ENCODE peak calls at places on chromosomes 3 and 15, in five cellular contexts. O is fibroblast of mammary gland, P is heart left ventricle, A is thoracic aorta, J is HFF-Myc. F is an unnamed sample.

GRCh38 chr3:79367066-79367465 is 400.7 kb downstream of the ROBO1 start:
- DNase-seq in O (peak; percentile 41), P (no peak), A (no peak), J (peak; percentile 4), F (peak; percentile 90)

GRCh38 chr15:64180235-64180824 is 17.5 kb upstream of the PPIB start:
- DNase-seq in O (no peak), P (no peak), A (no peak), J (no peak), F (no peak)

GRCh38 chr3:3499987-3500386 is 299.2 kb upstream of the LRRN1 start:
- DNase-seq in O (no peak), P (no peak), A (no peak), J (no peak), F (no peak)

GRCh38 chr3:158452324-158452723 is 118.7 kb upstream of the MLF1 start:
- DNase-seq in O (peak; percentile 35), P (no peak), A (no peak), J (no peak), F (peak; percentile 11)

GRCh38 chr3:34782876-34783275 is 856.4 kb upstream of the ARPP21 start:
- DNase-seq in O (peak; percentile 19), P (no peak), A (no peak), J (no peak), F (peak; percentile 24)

GRCh38 chr3:24192004-24192403 is 246.9 kb downstream of the NR1D2 start:
- DNase-seq in O (no peak), P (no peak), A (no peak), J (no peak), F (no peak)

GRCh38 chr3:147369671-147370123 is 36.6 kb downstream of the ZIC4 start:
- DNase-seq in O (no peak), P (no peak), A (no peak), J (no peak), F (no peak)

GRCh38 chr15:100020181-100020580 is 286.9 kb upstream of the LYSMD4 start:
- DNase-seq in O (no peak), P (no peak), A (no peak), J (no peak), F (no peak)

GRCh38 chr15:101320501-101321052 is 25.5 kb upstream of the SNRPA1 start:
- DNase-seq in O (peak; percentile 15), P (no peak), A (no peak), J (no peak), F (peak; percentile 71)

GRCh38 chr15:70512772-70513362 is 250.5 kb downstream of the UACA start:
- DNase-seq in O (peak; percentile 70), P (no peak), A (no peak), J (no peak), F (peak; percentile 68)

GRCh38 chr3:187999821-188000220 is 154.1 kb upstream of the LPP start:
- DNase-seq in O (no peak), P (no peak), A (no peak), J (no peak), F (no peak)

GRCh38 chr15:34109775-34110663 is 8.1 kb downstream of the PGBD4 start:
- DNase-seq in O (peak; percentile 57), P (no peak), A (no peak), J (no peak), F (peak; percentile 72)

GRCh38 chr3:89260721-89261120 is 153.3 kb downstream of the EPHA3 start:
- DNase-seq in O (no peak), P (no peak), A (no peak), J (no peak), F (peak; percentile 2)

GRCh38 chr3:161559177-161559998 is 62.8 kb downstream of the OTOL1 start:
- DNase-seq in O (peak; percentile 77), P (no peak), A (no peak), J (no peak), F (peak; percentile 55)

GRCh38 chr3:113747719-113748046 is 848 bp downstream of the ATP6V1A start:
- DNase-seq in O (peak; percentile 26), P (no peak), A (no peak), J (no peak), F (no peak)

GRCh38 chr15:99732268-99732641 is 982 bp downstream of the LYSMD4 start:
- DNase-seq in O (peak; percentile 35), P (no peak), A (no peak), J (no peak), F (peak; percentile 49)

GRCh38 chr3:188097786-188098185 is 56.2 kb upstream of the LPP start:
- DNase-seq in O (no peak), P (peak; percentile 41), A (no peak), J (no peak), F (no peak)

GRCh38 chr15:97874139-97874538 is 86.4 kb upstream of the ARRDC4 start:
- DNase-seq in O (no peak), P (no peak), A (no peak), J (no peak), F (no peak)

GRCh38 chr15:83833569-83833968 is 179.6 kb downstream of the ADAMTSL3 start:
- DNase-seq in O (no peak), P (no peak), A (no peak), J (no peak), F (no peak)

GRCh38 chr3:38620236-38620635 is 29.3 kb downstream of the SCN5A start:
- DNase-seq in O (peak; percentile 59), P (no peak), A (no peak), J (no peak), F (peak; percentile 8)

GRCh38 chr3:111621535-111621934 is 26.4 kb upstream of the ZBED2 start:
- DNase-seq in O (no peak), P (no peak), A (no peak), J (no peak), F (no peak)

GRCh38 chr15:40956543-40956982 is 3.3 kb downstream of the CHAC1 start:
- DNase-seq in O (no peak), P (peak; percentile 51), A (no peak), J (no peak), F (no peak)

GRCh38 chr15:40955930-40956542 is 2.8 kb downstream of the CHAC1 start:
- DNase-seq in O (no peak), P (no peak), A (no peak), J (no peak), F (no peak)

GRCh38 chr15:40957581-40958051 is 4.3 kb downstream of the CHAC1 start:
- DNase-seq in O (no peak), P (peak; percentile 77), A (peak; percentile 82), J (no peak), F (no peak)

GRCh38 chr15:40958146-40958545 is 4.9 kb downstream of the CHAC1 start:
- DNase-seq in O (no peak), P (no peak), A (no peak), J (no peak), F (no peak)

DNA sequence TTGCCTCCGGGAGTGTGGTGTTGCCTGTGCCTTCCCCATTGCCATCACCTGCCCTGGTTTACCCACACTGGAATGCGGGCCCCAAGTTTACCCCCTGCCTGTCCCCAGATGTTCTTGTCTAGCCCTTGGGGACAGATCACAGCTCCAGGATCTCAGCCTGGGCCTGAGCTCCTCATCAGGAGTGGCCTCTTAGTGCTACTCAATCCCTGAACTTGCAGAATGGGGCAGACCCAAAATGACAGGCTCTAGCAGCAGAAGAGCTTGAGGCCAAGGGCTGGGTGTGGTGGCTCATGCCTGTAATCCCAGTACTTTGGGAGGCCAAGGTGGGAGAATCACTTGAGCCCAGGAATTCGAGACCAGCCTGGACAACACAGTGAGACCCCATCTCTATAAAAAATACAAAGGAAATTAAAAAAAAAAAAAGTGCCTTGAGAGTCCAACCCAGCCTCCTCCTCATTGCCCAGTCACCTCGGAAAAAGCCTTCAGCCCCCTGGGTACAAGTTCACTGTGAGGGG is 3.8 kb downstream of the CHAC1 start:
- DNase-seq in O (no peak), P (no peak), A (no peak), J (no peak), F (no peak)
- TF ChIP-seq CTCF in O (no peak), P (no peak), A (no peak), J (no peak), F (no peak)

DNA sequence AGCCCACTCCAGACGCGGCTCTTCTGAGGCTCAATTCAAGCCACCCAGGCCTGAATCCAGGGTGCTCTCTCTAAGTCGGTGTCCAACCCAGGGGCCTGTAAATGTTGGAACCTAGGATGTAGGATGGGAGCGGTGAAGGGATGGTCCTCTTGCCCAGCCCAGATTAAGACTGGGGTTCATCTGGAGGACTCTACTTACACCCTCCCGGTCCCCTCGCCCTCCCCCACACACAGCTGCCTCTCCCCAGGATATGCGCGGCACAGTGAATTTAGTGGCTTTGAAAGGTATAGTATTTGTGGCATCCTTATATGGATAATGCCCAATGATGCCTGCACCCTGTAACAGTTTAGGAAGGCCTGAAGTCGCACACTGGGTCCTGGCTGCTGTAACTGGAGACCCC is 855 bp upstream of the FBN1 start:
- DNase-seq in O (no peak), P (no peak), A (no peak), J (no peak), F (no peak)
- H3K4me3 ChIP-seq in O (peak overlapping the region; percentile 81), P (peak overlapping the region; percentile 92), A (peak overlapping the region; percentile 95), J (peak overlapping the region; percentile 85), F (peak overlapping the region; percentile 84)

DNA sequence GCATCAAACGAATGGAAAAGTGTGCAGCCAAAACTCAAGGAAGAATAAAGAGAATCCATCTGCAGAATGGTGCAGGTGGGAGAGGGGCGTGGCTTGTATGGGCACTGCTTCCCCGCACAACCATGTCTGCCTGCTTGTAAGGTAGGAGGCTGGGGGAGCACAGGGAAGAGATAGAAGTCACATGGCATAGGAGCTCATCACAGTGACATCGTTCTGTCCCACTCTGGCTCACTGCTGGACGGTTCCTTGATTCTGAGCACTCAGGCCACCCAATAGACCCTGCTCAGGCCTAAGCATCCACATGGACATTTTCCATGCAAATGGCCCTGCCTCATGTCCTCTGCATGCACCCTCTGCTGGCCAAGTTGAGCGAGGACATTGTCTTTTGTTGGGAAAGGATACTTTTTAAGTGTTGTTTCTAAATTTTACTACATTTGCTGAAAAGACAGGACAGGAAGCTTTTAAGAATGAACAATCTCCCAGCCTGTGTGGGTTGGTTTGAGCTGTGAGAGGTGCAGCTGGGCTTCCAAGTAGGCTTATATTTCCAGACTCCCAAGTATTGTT is 3.1 kb downstream of the MYLK start:
- DNase-seq in O (peak; percentile 66), P (no peak), A (no peak), J (peak; percentile 47), F (peak; percentile 60)
- TF ChIP-seq CTCF in O (peak; percentile 74), P (peak; percentile 38), A (peak; percentile 45), J (peak; percentile 72), F (peak; percentile 74)

DNA sequence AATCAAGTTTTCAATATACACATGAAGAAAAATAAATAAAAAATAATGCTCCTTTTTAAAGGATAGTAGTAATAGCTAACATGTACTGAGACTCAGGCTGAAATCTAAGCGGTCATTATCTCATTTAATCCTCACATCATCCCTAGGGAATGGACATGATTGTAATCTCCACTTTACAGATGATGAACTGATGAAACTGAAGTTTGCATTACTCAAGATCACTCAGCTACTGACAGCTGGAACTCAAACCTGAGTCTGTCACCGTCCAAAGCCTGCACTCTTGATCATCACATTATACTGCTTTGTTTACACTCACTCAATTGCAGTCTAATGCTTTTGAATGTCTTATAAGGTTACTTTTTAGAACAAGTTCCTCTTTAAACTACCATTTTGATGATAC is 3.2 kb downstream of the NPTN start:
- DNase-seq in O (no peak), P (no peak), A (no peak), J (no peak), F (no peak)
- H3K4me3 ChIP-seq in O (no peak overlapping the region), P (no peak overlapping the region), A (no peak overlapping the region), J (no peak overlapping the region), F (no peak overlapping the region)

DNA sequence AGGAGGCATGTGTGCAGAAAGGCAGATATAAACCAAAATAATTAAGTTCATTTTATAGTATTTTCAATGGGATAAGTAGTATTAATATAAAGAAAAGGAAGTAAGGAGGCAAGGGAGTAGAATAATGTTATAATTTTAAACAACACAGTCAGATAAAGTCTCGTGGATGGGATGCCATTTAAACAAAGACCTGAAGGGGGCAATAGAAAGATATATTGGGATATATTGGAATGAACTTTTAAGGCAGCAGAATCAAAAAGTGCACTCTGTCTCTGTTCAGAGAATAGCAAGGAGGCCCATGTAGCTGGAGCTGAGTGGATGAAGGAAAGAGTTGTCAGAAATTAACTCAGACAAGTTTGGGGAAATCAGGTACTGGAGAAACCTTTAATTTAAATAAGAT is 158.7 kb downstream of the CGGBP1 start:
- DNase-seq in O (peak; percentile 0), P (no peak), A (no peak), J (no peak), F (no peak)
- TF ChIP-seq CTCF in O (peak; percentile 14), P (no peak), A (no peak), J (peak; percentile 7), F (peak; percentile 11)